ENCODE peak calls at places on chromosomes 13 and 19, in eight cellular contexts. One of them, this sample, is unnamed.

GRCh38 chr13:52137489-52137888 is 8.6 kb upstream of the NEK5 start:
- DNase-seq in left lung: no peak
- DNase-seq in astrocyte: no peak
- DNase-seq in heart left ventricle: no peak
- DNase-seq in mammary epithelial cell: no peak
- DNase-seq in fibroblast of lung: no peak
- DNase-seq in osteoblast: no peak
- DNase-seq in upper lobe of left lung: no peak
- DNase-seq in this sample: no peak

GRCh38 chr19:12789904-12790619 is 1.2 kb upstream of the JUNB start:
- DNase-seq in astrocyte: peak; percentile 91
- DNase-seq in left lung: peak; percentile 100
- DNase-seq in heart left ventricle: peak; percentile 99
- DNase-seq in osteoblast: peak; percentile 100
- DNase-seq in mammary epithelial cell: peak; percentile 95
- DNase-seq in upper lobe of left lung: peak; percentile 98
- DNase-seq in fibroblast of lung: peak; percentile 96
- DNase-seq in this sample: peak; percentile 93

GRCh38 chr13:113855931-113856715 is 7.8 kb downstream of the GAS6 start:
- DNase-seq in left lung: no peak
- DNase-seq in fibroblast of lung: no peak
- DNase-seq in upper lobe of left lung: peak; percentile 68
- DNase-seq in heart left ventricle: no peak
- DNase-seq in astrocyte: no peak
- DNase-seq in osteoblast: peak; percentile 63
- DNase-seq in mammary epithelial cell: no peak
- DNase-seq in this sample: no peak

GRCh38 chr19:19021115-19021514 is 12.2 kb downstream of the SUGP2 start:
- DNase-seq in osteoblast: no peak
- DNase-seq in mammary epithelial cell: no peak
- DNase-seq in upper lobe of left lung: no peak
- DNase-seq in astrocyte: peak; percentile 47
- DNase-seq in heart left ventricle: no peak
- DNase-seq in fibroblast of lung: peak; percentile 50
- DNase-seq in left lung: no peak
- DNase-seq in this sample: no peak

GRCh38 chr19:45172173-45172572 is 5.9 kb downstream of the TRAPPC6A start:
- DNase-seq in mammary epithelial cell: no peak
- DNase-seq in left lung: no peak
- DNase-seq in fibroblast of lung: no peak
- DNase-seq in heart left ventricle: no peak
- DNase-seq in osteoblast: peak; percentile 19
- DNase-seq in upper lobe of left lung: no peak
- DNase-seq in astrocyte: no peak
- DNase-seq in this sample: no peak

GRCh38 chr13:108877300-108877699 is 247.9 kb downstream of the MYO16 start:
- DNase-seq in osteoblast: peak; percentile 27
- DNase-seq in heart left ventricle: peak; percentile 32
- DNase-seq in astrocyte: peak; percentile 4
- DNase-seq in upper lobe of left lung: no peak
- DNase-seq in fibroblast of lung: peak; percentile 6
- DNase-seq in left lung: no peak
- DNase-seq in mammary epithelial cell: peak; percentile 25
- DNase-seq in this sample: peak; percentile 35

GRCh38 chr13:80030491-80030890 is 310.4 kb downstream of the SPRY2 start:
- DNase-seq in mammary epithelial cell: peak; percentile 65
- DNase-seq in fibroblast of lung: no peak
- DNase-seq in heart left ventricle: no peak
- DNase-seq in left lung: no peak
- DNase-seq in osteoblast: no peak
- DNase-seq in astrocyte: no peak
- DNase-seq in upper lobe of left lung: no peak
- DNase-seq in this sample: peak; percentile 12

GRCh38 chr19:45615795-45616708 is 14.0 kb upstream of the GPR4 start:
- DNase-seq in fibroblast of lung: peak; percentile 80
- DNase-seq in mammary epithelial cell: peak; percentile 71
- DNase-seq in left lung: peak; percentile 88
- DNase-seq in upper lobe of left lung: peak; percentile 82
- DNase-seq in osteoblast: peak; percentile 94
- DNase-seq in heart left ventricle: peak; percentile 88
- DNase-seq in astrocyte: peak; percentile 62
- DNase-seq in this sample: peak; percentile 60

GRCh38 chr13:92313382-92313781 is 913.2 kb upstream of the GPC6 start:
- DNase-seq in mammary epithelial cell: no peak
- DNase-seq in left lung: no peak
- DNase-seq in heart left ventricle: no peak
- DNase-seq in osteoblast: no peak
- DNase-seq in upper lobe of left lung: no peak
- DNase-seq in fibroblast of lung: peak; percentile 66
- DNase-seq in astrocyte: no peak
- DNase-seq in this sample: no peak

GRCh38 chr19:37980419-37980975 is 73.5 kb downstream of the SIPA1L3 start:
- DNase-seq in mammary epithelial cell: no peak
- DNase-seq in left lung: no peak
- DNase-seq in upper lobe of left lung: no peak
- DNase-seq in osteoblast: no peak
- DNase-seq in astrocyte: peak; percentile 50
- DNase-seq in fibroblast of lung: peak; percentile 14
- DNase-seq in heart left ventricle: no peak
- DNase-seq in this sample: no peak

GRCh38 chr19:6572217-6572616 is 18.7 kb downstream of the CD70 start:
- DNase-seq in upper lobe of left lung: no peak
- DNase-seq in fibroblast of lung: no peak
- DNase-seq in heart left ventricle: peak; percentile 41
- DNase-seq in astrocyte: no peak
- DNase-seq in left lung: no peak
- DNase-seq in mammary epithelial cell: no peak
- DNase-seq in osteoblast: peak; percentile 47
- DNase-seq in this sample: no peak

DNA sequence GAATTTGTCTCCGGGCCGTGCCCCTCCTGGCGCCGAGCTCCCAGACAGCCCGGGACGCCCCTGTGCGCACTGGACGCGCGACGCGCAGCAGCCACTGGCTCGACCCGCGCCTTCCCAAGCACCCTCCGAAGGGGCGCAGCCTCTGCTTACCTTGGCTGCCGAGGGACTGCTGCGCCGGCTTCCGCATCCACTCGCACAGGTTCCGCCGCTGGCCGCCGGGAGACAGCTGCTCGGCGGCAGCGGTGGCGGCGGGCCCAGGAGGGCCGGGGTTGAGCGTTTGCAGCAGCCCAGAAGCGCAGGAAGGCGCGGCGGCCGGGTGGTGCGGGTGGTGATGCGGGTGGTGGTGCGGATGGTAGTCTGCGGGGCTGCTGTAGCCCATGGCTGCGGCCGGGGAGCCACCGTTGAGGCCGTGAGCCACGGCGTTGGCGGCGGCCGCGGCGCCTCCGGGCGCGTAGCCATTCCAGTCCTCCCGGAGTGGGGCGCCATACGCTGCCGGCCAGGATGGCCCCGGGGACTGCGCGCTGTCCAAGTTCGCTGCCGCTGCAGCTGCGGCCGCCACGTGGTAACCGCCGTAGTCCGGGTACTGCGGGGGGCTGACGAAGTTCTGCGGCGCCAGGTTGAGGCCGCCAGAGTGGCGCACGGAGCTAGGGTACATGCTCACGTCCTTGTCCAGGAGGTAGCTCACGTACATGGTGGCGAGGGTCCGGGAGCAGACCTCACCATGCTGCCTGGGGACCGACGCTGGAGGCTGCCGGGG is 621 bp downstream of the CDX2 start:
- DNase-seq in heart left ventricle: no peak
- DNase-seq in fibroblast of lung: no peak
- DNase-seq in left lung: no peak
- DNase-seq in astrocyte: no peak
- DNase-seq in mammary epithelial cell: peak; percentile 31
- DNase-seq in upper lobe of left lung: peak; percentile 79
- DNase-seq in osteoblast: peak; percentile 66
- DNase-seq in this sample: no peak
- H3K4me1 ChIP-seq in heart left ventricle: no peaks in the 10 kb centered on the region
- H3K4me1 ChIP-seq in fibroblast of lung: no peaks in the 10 kb centered on the region
- H3K4me1 ChIP-seq in left lung: peaks cover 26% of the 10 kb centered on the region
- H3K4me1 ChIP-seq in astrocyte: no peaks in the 10 kb centered on the region
- H3K4me1 ChIP-seq in mammary epithelial cell: peaks cover 7% of the 10 kb centered on the region
- H3K4me1 ChIP-seq in upper lobe of left lung: peaks cover 4% of the 10 kb centered on the region
- H3K4me1 ChIP-seq in osteoblast: no peaks in the 10 kb centered on the region
- H3K4me1 ChIP-seq in this sample: no peaks in the 10 kb centered on the region

DNA sequence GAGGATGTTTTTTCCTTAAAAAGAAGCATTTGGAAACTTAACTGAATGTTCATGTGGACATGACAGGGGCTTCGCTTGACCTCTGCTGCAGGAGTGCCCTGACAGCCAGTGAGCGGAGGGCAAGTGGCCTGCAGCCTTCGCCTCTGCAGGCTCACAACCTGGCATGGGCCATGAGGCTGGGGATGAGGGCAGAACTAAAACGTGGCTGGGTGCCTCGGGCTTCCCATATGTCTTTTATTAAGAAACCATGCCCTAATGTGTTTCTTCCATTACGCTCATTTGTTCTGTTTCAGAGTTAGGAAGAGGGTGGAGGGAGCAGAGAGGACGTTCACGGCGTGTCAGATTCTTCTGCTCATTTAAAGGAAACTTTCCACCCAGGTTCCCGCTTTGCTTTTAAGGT is 2.9 kb downstream of the ARHGEF7 start:
- DNase-seq in upper lobe of left lung: no peak
- DNase-seq in astrocyte: no peak
- DNase-seq in heart left ventricle: no peak
- DNase-seq in fibroblast of lung: no peak
- DNase-seq in osteoblast: no peak
- DNase-seq in mammary epithelial cell: no peak
- DNase-seq in left lung: no peak
- DNase-seq in this sample: no peak
- H3K27me3 ChIP-seq in upper lobe of left lung: no peaks in the 10 kb centered on the region
- H3K27me3 ChIP-seq in astrocyte: peaks cover 22% of the 10 kb centered on the region
- H3K27me3 ChIP-seq in heart left ventricle: peaks cover 4% of the 10 kb centered on the region
- H3K27me3 ChIP-seq in fibroblast of lung: peaks cover 20% of the 10 kb centered on the region
- H3K27me3 ChIP-seq in osteoblast: peaks cover 66% of the 10 kb centered on the region
- H3K27me3 ChIP-seq in mammary epithelial cell: peaks cover 30% of the 10 kb centered on the region
- H3K27me3 ChIP-seq in left lung: peaks cover 45% of the 10 kb centered on the region
- H3K27me3 ChIP-seq in this sample: peaks cover 74% of the 10 kb centered on the region

GRCh38 chr13:94595943-94596574 is at the start of gene TGDS:
- DNase-seq in mammary epithelial cell: peak; percentile 91
- DNase-seq in astrocyte: peak; percentile 94
- DNase-seq in upper lobe of left lung: peak; percentile 97
- DNase-seq in fibroblast of lung: peak; percentile 93
- DNase-seq in heart left ventricle: peak; percentile 95
- DNase-seq in left lung: peak; percentile 97
- DNase-seq in osteoblast: peak; percentile 97
- DNase-seq in this sample: peak; percentile 72
- TF ChIP-seq CTCF in mammary epithelial cell: no peak
- TF ChIP-seq CTCF in astrocyte: no peak
- TF ChIP-seq CTCF in upper lobe of left lung: peak; percentile 24
- TF ChIP-seq CTCF in fibroblast of lung: no peak
- TF ChIP-seq CTCF in heart left ventricle: no peak
- TF ChIP-seq CTCF in left lung: no peak
- TF ChIP-seq CTCF in osteoblast: no peak
- TF ChIP-seq CTCF in this sample: peak; percentile 19

GRCh38 chr13:97307544-97307881 is 85.4 kb downstream of the MBNL2 start:
- DNase-seq in astrocyte: no peak
- DNase-seq in fibroblast of lung: no peak
- DNase-seq in upper lobe of left lung: no peak
- DNase-seq in left lung: no peak
- DNase-seq in heart left ventricle: no peak
- DNase-seq in mammary epithelial cell: no peak
- DNase-seq in osteoblast: no peak
- DNase-seq in this sample: no peak
- H3K4me1 ChIP-seq in astrocyte: peaks cover 39% of the 10 kb centered on the region
- H3K4me1 ChIP-seq in fibroblast of lung: peaks cover 23% of the 10 kb centered on the region
- H3K4me1 ChIP-seq in upper lobe of left lung: peaks cover 33% of the 10 kb centered on the region
- H3K4me1 ChIP-seq in left lung: peaks cover 7% of the 10 kb centered on the region
- H3K4me1 ChIP-seq in heart left ventricle: peaks cover 6% of the 10 kb centered on the region
- H3K4me1 ChIP-seq in mammary epithelial cell: peaks cover 46% of the 10 kb centered on the region
- H3K4me1 ChIP-seq in osteoblast: peaks cover 34% of the 10 kb centered on the region
- H3K4me1 ChIP-seq in this sample: peaks cover 36% of the 10 kb centered on the region

GRCh38 chr13:50130686-50131051 is 115.4 kb downstream of the KCNRG start:
- DNase-seq in astrocyte: no peak
- DNase-seq in upper lobe of left lung: peak; percentile 87
- DNase-seq in left lung: peak; percentile 88
- DNase-seq in heart left ventricle: peak; percentile 50
- DNase-seq in fibroblast of lung: peak; percentile 63
- DNase-seq in mammary epithelial cell: no peak
- DNase-seq in osteoblast: peak; percentile 95
- DNase-seq in this sample: peak; percentile 36
- H3K27me3 ChIP-seq in astrocyte: peaks cover 62% of the 10 kb centered on the region
- H3K27me3 ChIP-seq in upper lobe of left lung: peaks cover 6% of the 10 kb centered on the region
- H3K27me3 ChIP-seq in left lung: peaks cover 51% of the 10 kb centered on the region
- H3K27me3 ChIP-seq in heart left ventricle: peaks cover 13% of the 10 kb centered on the region
- H3K27me3 ChIP-seq in fibroblast of lung: peaks cover 4% of the 10 kb centered on the region
- H3K27me3 ChIP-seq in mammary epithelial cell: peaks cover 25% of the 10 kb centered on the region
- H3K27me3 ChIP-seq in osteoblast: no peaks in the 10 kb centered on the region
- H3K27me3 ChIP-seq in this sample: peaks cover 98% of the 10 kb centered on the region

This sample was measured in foreskin keratinocyte.